ENCODE peak calls at places on chromosomes 1 and 21, in five cellular contexts. One of them, this sample, is unnamed.
A peak's percentile ranks its signal among the peaks of the same experiment; 100 is the strongest.

GRCh38 chr21:14382486-14382834 is 486 bp downstream of the HSPA13 start:
- DNase-seq in memory B cell: no peak
- DNase-seq in mesenteric fat pad: no peak
- DNase-seq in GM20000: no peak
- DNase-seq in frontal cortex: peak; percentile 12
- DNase-seq in this sample: no peak

GRCh38 chr1:43367026-43367903 is 546 bp downstream of the ELOVL1 start:
- DNase-seq in memory B cell: peak; percentile 45
- DNase-seq in mesenteric fat pad: no peak
- DNase-seq in GM20000: peak; percentile 59
- DNase-seq in frontal cortex: peak; percentile 36
- DNase-seq in this sample: no peak

GRCh38 chr21:35045539-35046222 is 3.4 kb downstream of the RUNX1 start:
- DNase-seq in memory B cell: no peak
- DNase-seq in mesenteric fat pad: no peak
- DNase-seq in GM20000: no peak
- DNase-seq in frontal cortex: no peak
- DNase-seq in this sample: no peak

GRCh38 chr1:172380441-172381244 is 39.8 kb upstream of the C1orf105 start:
- DNase-seq in memory B cell: no peak
- DNase-seq in mesenteric fat pad: no peak
- DNase-seq in GM20000: peak; percentile 38
- DNase-seq in frontal cortex: no peak
- DNase-seq in this sample: no peak

GRCh38 chr21:39885119-39885848 is 18.0 kb downstream of the PCP4 start:
- DNase-seq in memory B cell: no peak
- DNase-seq in mesenteric fat pad: no peak
- DNase-seq in GM20000: no peak
- DNase-seq in frontal cortex: no peak
- DNase-seq in this sample: peak; percentile 78

GRCh38 chr1:18923721-18924610 is 21.6 kb upstream of the ALDH4A1 start:
- DNase-seq in memory B cell: no peak
- DNase-seq in mesenteric fat pad: no peak
- DNase-seq in GM20000: no peak
- DNase-seq in frontal cortex: no peak
- DNase-seq in this sample: no peak

GRCh38 chr1:152162826-152163463 is 3.9 kb upstream of the RPTN start:
- DNase-seq in memory B cell: no peak
- DNase-seq in mesenteric fat pad: no peak
- DNase-seq in GM20000: no peak
- DNase-seq in frontal cortex: no peak
- DNase-seq in this sample: no peak

GRCh38 chr1:79059361-79059760 is 52.8 kb upstream of the ADGRL4 start:
- DNase-seq in memory B cell: no peak
- DNase-seq in mesenteric fat pad: no peak
- DNase-seq in GM20000: no peak
- DNase-seq in frontal cortex: no peak
- DNase-seq in this sample: no peak